ENCODE peak calls at places on chromosomes 1 and 21, in seven cellular contexts. One of them, this sample, is unnamed.

GRCh38 chr21:28186604-28187003 is 806.1 kb downstream of the LTN1 start:
- DNase-seq in left ventricle myocardium inferior: no peak
- DNase-seq in progenitor cell of endocrine pancreas: no peak
- DNase-seq in dermis blood vessel endothelial cell: no peak
- DNase-seq in glutamatergic neuron: no peak
- DNase-seq in psoas muscle: no peak
- DNase-seq in pancreas: no peak
- DNase-seq in this sample: no peak

GRCh38 chr1:181175955-181176354 is 87.5 kb downstream of the IER5 start:
- DNase-seq in pancreas: no peak
- DNase-seq in psoas muscle: no peak
- DNase-seq in left ventricle myocardium inferior: no peak
- DNase-seq in glutamatergic neuron: no peak
- DNase-seq in progenitor cell of endocrine pancreas: no peak
- DNase-seq in dermis blood vessel endothelial cell: no peak
- DNase-seq in this sample: no peak

GRCh38 chr1:167584581-167584980 is 31.0 kb upstream of the CREG1 start:
- DNase-seq in progenitor cell of endocrine pancreas: no peak
- DNase-seq in dermis blood vessel endothelial cell: no peak
- DNase-seq in pancreas: no peak
- DNase-seq in glutamatergic neuron: no peak
- DNase-seq in psoas muscle: no peak
- DNase-seq in left ventricle myocardium inferior: no peak
- DNase-seq in this sample: no peak

GRCh38 chr1:151846062-151846568 is 6.5 kb upstream of the C2CD4D start:
- DNase-seq in left ventricle myocardium inferior: no peak
- DNase-seq in psoas muscle: no peak
- DNase-seq in pancreas: no peak
- DNase-seq in progenitor cell of endocrine pancreas: no peak
- DNase-seq in glutamatergic neuron: no peak
- DNase-seq in dermis blood vessel endothelial cell: peak
- DNase-seq in this sample: no peak

GRCh38 chr1:198939946-198940345 is 301.1 kb downstream of the PTPRC start:
- DNase-seq in pancreas: no peak
- DNase-seq in psoas muscle: no peak
- DNase-seq in progenitor cell of endocrine pancreas: no peak
- DNase-seq in left ventricle myocardium inferior: no peak
- DNase-seq in dermis blood vessel endothelial cell: no peak
- DNase-seq in glutamatergic neuron: no peak
- DNase-seq in this sample: no peak

GRCh38 chr21:38831526-38832467 is 26.1 kb downstream of the ETS2 start:
- DNase-seq in left ventricle myocardium inferior: peak
- DNase-seq in progenitor cell of endocrine pancreas: no peak
- DNase-seq in pancreas: peak
- DNase-seq in dermis blood vessel endothelial cell: peak
- DNase-seq in psoas muscle: no peak
- DNase-seq in glutamatergic neuron: no peak
- DNase-seq in this sample: no peak

GRCh38 chr1:5986018-5986417 is 6.2 kb downstream of the NPHP4 start:
- DNase-seq in pancreas: no peak
- DNase-seq in progenitor cell of endocrine pancreas: no peak
- DNase-seq in left ventricle myocardium inferior: no peak
- DNase-seq in psoas muscle: no peak
- DNase-seq in dermis blood vessel endothelial cell: no peak
- DNase-seq in glutamatergic neuron: no peak
- DNase-seq in this sample: peak

GRCh38 chr1:210830034-210831028 is 303.6 kb downstream of the KCNH1 start:
- DNase-seq in progenitor cell of endocrine pancreas: no peak
- DNase-seq in pancreas: no peak
- DNase-seq in glutamatergic neuron: no peak
- DNase-seq in psoas muscle: no peak
- DNase-seq in left ventricle myocardium inferior: no peak
- DNase-seq in dermis blood vessel endothelial cell: no peak
- DNase-seq in this sample: no peak